ENCODE peak calls at places on chromosomes 4 and X, in seven cellular contexts. H is neural crest cell, C is iPS-NIHi11, X is pons, S is cardiac fibroblast, U is tibial nerve, P is D721Med. Z is an unnamed sample.

GRCh38 chrX:1401611-1402430 is 9.9 kb upstream of the SLC25A6 start:
- DNase-seq in C (no peak), P (no peak), X (no peak), S (no peak), H (no peak), U (no peak), Z (no peak)

GRCh38 chr4:72006576-72006975 is 25.2 kb upstream of the NPFFR2 start:
- DNase-seq in P (no peak), X (no peak), S (peak; percentile 80), H (no peak), C (no peak), U (no peak), Z (peak; percentile 8)

GRCh38 chr4:73998040-73999011 is at the start of gene CXCL5:
- DNase-seq in X (peak; percentile 14), S (peak; percentile 89), H (peak; percentile 26), C (peak; percentile 43), P (no peak), U (no peak), Z (peak; percentile 52)

GRCh38 chrX:13903405-13903804 is 86.5 kb upstream of the GPM6B start:
- DNase-seq in H (no peak), U (no peak), X (no peak), S (peak; percentile 55), C (no peak), P (no peak), Z (no peak)

GRCh38 chrX:51332188-51332942 is at the start of gene NUDT10:
- DNase-seq in S (no peak), X (no peak), U (no peak), P (peak; percentile 18), C (peak; percentile 64), H (peak; percentile 68), Z (peak; percentile 5)

GRCh38 chr4:76897522-76898384 is at the start of gene SOWAHB:
- DNase-seq in S (no peak), U (no peak), X (no peak), P (peak; percentile 28), H (peak; percentile 16), C (peak; percentile 86), Z (peak; percentile 16)

GRCh38 chrX:31423575-31424284 is 351.9 kb upstream of the FTHL17 start:
- DNase-seq in X (peak; percentile 19), H (no peak), C (peak; percentile 16), U (peak; percentile 14), P (no peak), S (peak; percentile 67), Z (peak; percentile 50)

GRCh38 chr4:24403263-24403662 is 181.1 kb downstream of the DHX15 start:
- DNase-seq in X (no peak), C (no peak), H (no peak), U (no peak), S (no peak), P (no peak), Z (no peak)

GRCh38 chrX:9315086-9315485 is 149.8 kb upstream of the TBL1X start:
- DNase-seq in C (no peak), S (no peak), X (no peak), P (no peak), U (no peak), H (no peak), Z (no peak)

GRCh38 chrX:17550011-17550410 is 175.0 kb downstream of the NHS start:
- DNase-seq in X (no peak), H (no peak), P (no peak), C (no peak), S (no peak), U (no peak), Z (no peak)

GRCh38 chrX:101257448-101258259 is 33.5 kb downstream of the TAF7L start:
- DNase-seq in P (no peak), H (no peak), X (no peak), S (peak; percentile 54), C (no peak), U (no peak), Z (no peak)